ENCODE peak calls at places on chromosomes 13 and 19, in four cellular contexts. A is COR-L47, N is nucleus accumbens, L is HFFc6. G is an unnamed sample.

GRCh38 chr19:28847468-28847867 is 365.5 kb downstream of the UQCRFS1 start:
- DNase-seq in A (no peak), N (no peak), L (peak), G (peak)

GRCh38 chr19:5222178-5222577 is 118.4 kb downstream of the PTPRS start:
- DNase-seq in A (no peak), N (no peak), L (no peak), G (no peak)

GRCh38 chr19:18408053-18408476 is 10.6 kb upstream of the LRRC25 start:
- DNase-seq in A (no peak), N (no peak), L (no peak), G (no peak)

GRCh38 chr19:37706052-37706605 is 13.4 kb downstream of the ZNF607 start:
- DNase-seq in A (no peak), N (no peak), L (no peak), G (no peak)

GRCh38 chr13:98406971-98407370 is 169.9 kb downstream of the STK24 start:
- DNase-seq in A (no peak), N (no peak), L (no peak), G (no peak)

GRCh38 chr13:110944121-110944967 is 29.5 kb upstream of the ANKRD10 start:
- DNase-seq in A (peak), N (no peak), L (peak), G (peak)

GRCh38 chr13:74575729-74576125 is 441.5 kb upstream of the KLF12 start:
- DNase-seq in A (peak), N (peak), L (peak), G (peak)

GRCh38 chr13:30111810-30112209 is 195.5 kb downstream of the KATNAL1 start:
- DNase-seq in A (no peak), N (no peak), L (no peak), G (no peak)

GRCh38 chr19:2255982-2256685 is at the start of gene JSRP1:
- DNase-seq in A (no peak), N (no peak), L (no peak), G (no peak)

GRCh38 chr19:57068921-57069697 is 50.7 kb upstream of the USP29 start:
- DNase-seq in A (no peak), N (no peak), L (no peak), G (no peak)

GRCh38 chr19:17402982-17403855 is 2.2 kb downstream of the BST2 start:
- DNase-seq in A (no peak), N (no peak), L (no peak), G (no peak)

GRCh38 chr19:35155441-35155840 is 906 bp downstream of the FXYD5 start:
- DNase-seq in A (no peak), N (no peak), L (no peak), G (no peak)

GRCh38 chr19:4449022-4449825 is 8.4 kb downstream of the UBXN6 start:
- DNase-seq in A (no peak), N (peak), L (no peak), G (no peak)

GRCh38 chr13:42272776-42273175 is 824 bp downstream of the AKAP11 start:
- DNase-seq in A (no peak), N (no peak), L (no peak), G (no peak)

GRCh38 chr19:46297700-46298476 is 1.0 kb downstream of the HIF3A start:
- DNase-seq in A (no peak), N (no peak), L (no peak), G (no peak)

GRCh38 chr19:39566064-39566463 is 26.1 kb upstream of the EID2 start:
- DNase-seq in A (no peak), N (no peak), L (no peak), G (no peak)

G was measured in A172.